ENCODE peak calls at places on chromosomes 2 and 18, in nine cellular contexts. M, J, L, T, O, W, S, V and B are unnamed samples.

GRCh38 chr18:74249181-74249968 is 42.4 kb downstream of the CYB5A start:
- DNase-seq in M (peak), J (no peak), L (peak), T (peak), O (no peak), W (no peak), S (no peak), V (no peak), B (no peak)

GRCh38 chr2:13201924-13202323 is 485.2 kb downstream of the TRIB2 start:
- DNase-seq in M (peak), J (no peak), L (no peak), T (no peak), O (no peak), W (no peak), S (no peak), V (no peak), B (no peak)

GRCh38 chr2:32495139-32495538 is 132.7 kb upstream of the TTC27 start:
- DNase-seq in M (peak), J (no peak), L (no peak), T (no peak), O (no peak), W (no peak), S (no peak), V (no peak), B (no peak)

GRCh38 chr2:1594281-1595171 is 149.8 kb downstream of the PXDN start:
- DNase-seq in M (peak), J (no peak), L (no peak), T (no peak), O (peak), W (peak), S (no peak), V (no peak), B (no peak)

GRCh38 chr2:83565231-83566025 is 893.7 kb downstream of the SUCLG1 start:
- DNase-seq in M (no peak), J (no peak), L (no peak), T (no peak), O (no peak), W (no peak), S (no peak), V (no peak), B (no peak)

GRCh38 chr2:127566139-127566417 is 30.6 kb downstream of the MYO7B start:
- DNase-seq in M (no peak), J (no peak), L (no peak), T (no peak), O (no peak), W (no peak), S (no peak), V (no peak), B (no peak)

GRCh38 chr2:23499419-23499818 is 114.4 kb downstream of the KLHL29 start:
- DNase-seq in M (no peak), J (no peak), L (no peak), T (no peak), O (no peak), W (no peak), S (no peak), V (no peak), B (no peak)

GRCh38 chr18:27656167-27656778 is 471.2 kb upstream of the CHST9 start:
- DNase-seq in M (peak), J (no peak), L (no peak), T (no peak), O (no peak), W (no peak), S (no peak), V (no peak), B (no peak)

GRCh38 chr2:20451346-20451745 is 4.5 kb downstream of the RHOB start:
- DNase-seq in M (peak), J (no peak), L (no peak), T (peak), O (no peak), W (no peak), S (no peak), V (no peak), B (no peak)

GRCh38 chr2:170929686-170930050 is 615 bp downstream of the GORASP2 start:
- DNase-seq in M (peak), J (peak), L (no peak), T (peak), O (peak), W (peak), S (no peak), V (peak), B (no peak)

GRCh38 chr2:39620067-39620466 is 45.6 kb upstream of the TMEM178A start:
- DNase-seq in M (peak), J (no peak), L (peak), T (peak), O (no peak), W (no peak), S (no peak), V (no peak), B (no peak)

GRCh38 chr2:231929961-231930600 is 3.9 kb upstream of the NPPC start:
- DNase-seq in M (peak), J (peak), L (no peak), T (peak), O (peak), W (no peak), S (no peak), V (no peak), B (no peak)

GRCh38 chr18:56479836-56480235 is 158.6 kb downstream of the TXNL1 start:
- DNase-seq in M (no peak), J (no peak), L (peak), T (no peak), O (no peak), W (no peak), S (no peak), V (no peak), B (no peak)

GRCh38 chr18:79523738-79524180 is 128.0 kb downstream of the NFATC1 start:
- DNase-seq in M (no peak), J (peak), L (no peak), T (no peak), O (no peak), W (no peak), S (peak), V (no peak), B (no peak)

GRCh38 chr2:219556413-219556812 is 12.6 kb downstream of the TMEM198 start:
- DNase-seq in M (no peak), J (no peak), L (no peak), T (no peak), O (no peak), W (no peak), S (no peak), V (no peak), B (no peak)

GRCh38 chr2:24515335-24515734 is 24.3 kb downstream of the NCOA1 start:
- DNase-seq in M (no peak), J (no peak), L (no peak), T (no peak), O (no peak), W (no peak), S (no peak), V (no peak), B (no peak)

GRCh38 chr18:28045880-28046279 is 131.1 kb downstream of the CDH2 start:
- DNase-seq in M (no peak), J (no peak), L (no peak), T (no peak), O (no peak), W (no peak), S (no peak), V (no peak), B (no peak)

GRCh38 chr2:96143848-96144480 is 1.3 kb downstream of the DUSP2 start:
- DNase-seq in M (no peak), J (no peak), L (no peak), T (no peak), O (peak), W (peak), S (no peak), V (peak), B (no peak)

GRCh38 chr2:203675086-203675485 is 31.4 kb upstream of the CD28 start:
- DNase-seq in M (peak), J (no peak), L (no peak), T (no peak), O (no peak), W (no peak), S (no peak), V (no peak), B (no peak)

GRCh38 chr2:165627463-165627862 is 158.0 kb downstream of the CSRNP3 start:
- DNase-seq in M (peak), J (no peak), L (no peak), T (no peak), O (no peak), W (no peak), S (no peak), V (no peak), B (no peak)